ENCODE peak calls at places on chromosomes 1 and 21, in five cellular contexts. I is fibroblast of lung, S is astrocyte, Z is K562, N is mammary epithelial cell. A is an unnamed sample.

GRCh38 chr1:229664133-229664689 is 38.2 kb downstream of the URB2 start:
- DNase-seq in N (peak), Z (no peak), I (peak), S (peak), A (peak)

GRCh38 chr1:56525463-56526155 is 53.8 kb downstream of the PLPP3 start:
- DNase-seq in S (peak), I (peak), N (peak), Z (no peak), A (no peak)

GRCh38 chr1:167056529-167057296 is 33.5 kb downstream of the GPA33 start:
- DNase-seq in N (no peak), Z (no peak), S (no peak), I (no peak), A (no peak)

GRCh38 chr1:25809929-25810328 is 9.8 kb upstream of the MTFR1L start:
- DNase-seq in N (no peak), S (no peak), I (no peak), Z (no peak), A (no peak)

GRCh38 chr1:81876901-81877750 is 76.4 kb downstream of the ADGRL2 start:
- DNase-seq in N (peak), I (peak), Z (no peak), S (peak), A (no peak)

GRCh38 chr1:208917719-208918118 is 665.8 kb upstream of the CAMK1G start:
- DNase-seq in N (peak), Z (no peak), I (peak), S (no peak), A (no peak)

GRCh38 chr1:68969430-68969829 is 472.5 kb upstream of the DEPDC1 start:
- DNase-seq in I (peak), N (no peak), Z (no peak), S (peak), A (no peak)

GRCh38 chr1:17881761-17882160 is 126.6 kb downstream of the ACTL8 start:
- DNase-seq in I (no peak), S (no peak), N (no peak), Z (no peak), A (no peak)

GRCh38 chr1:108041360-108042143 is 76.6 kb upstream of the VAV3 start:
- DNase-seq in Z (no peak), S (no peak), I (peak), N (no peak), A (no peak)

GRCh38 chr1:28259935-28260802 is 851 bp downstream of the SESN2 start:
- DNase-seq in Z (peak), I (peak), N (peak), S (peak), A (no peak)

GRCh38 chr1:108704501-108704900 is 8.2 kb upstream of the FNDC7 start:
- DNase-seq in N (peak), S (peak), I (peak), Z (no peak), A (no peak)

GRCh38 chr1:213381572-213382084 is 330.6 kb downstream of the RPS6KC1 start:
- DNase-seq in S (peak), N (no peak), I (peak), Z (no peak), A (no peak)

GRCh38 chr1:2559509-2560298 is 3.5 kb downstream of the TNFRSF14 start:
- DNase-seq in Z (no peak), N (no peak), S (no peak), I (no peak), A (no peak)

GRCh38 chr1:89918127-89918793 is 76.7 kb upstream of the ZNF326 start:
- DNase-seq in I (peak), S (peak), N (peak), Z (no peak), A (no peak)

GRCh38 chr1:159172599-159173291 is 1.3 kb downstream of the CADM3 start:
- DNase-seq in I (no peak), Z (no peak), N (no peak), S (no peak), A (no peak)

GRCh38 chr1:6077506-6077905 is 31.8 kb downstream of the KCNAB2 start:
- DNase-seq in Z (no peak), I (no peak), S (no peak), N (no peak), A (no peak)

GRCh38 chr1:107963601-107964396 is 1.2 kb downstream of the VAV3 start:
- DNase-seq in S (no peak), N (peak), I (peak), Z (no peak), A (no peak)

GRCh38 chr1:17635811-17636210 is 96.3 kb downstream of the ARHGEF10L start:
- DNase-seq in S (no peak), I (no peak), Z (no peak), N (no peak), A (no peak)

GRCh38 chr1:232319106-232319505 is 310.8 kb downstream of the SIPA1L2 start:
- DNase-seq in I (no peak), N (peak), Z (no peak), S (no peak), A (no peak)

GRCh38 chr21:46122758-46123683 is 25.1 kb downstream of the COL6A2 start:
- DNase-seq in N (no peak), I (no peak), S (no peak), Z (no peak), A (no peak)

GRCh38 chr1:24415334-24415909 is at the start of gene NIPAL3:
- DNase-seq in I (peak), Z (peak), S (peak), N (peak), A (peak)

GRCh38 chr1:228849011-228849541 is 113.8 kb downstream of the RHOU start:
- DNase-seq in S (no peak), N (no peak), I (no peak), Z (no peak), A (no peak)

GRCh38 chr1:223776075-223776814 is 63.9 kb downstream of the CAPN2 start:
- DNase-seq in Z (peak), N (peak), I (peak), S (peak), A (no peak)

GRCh38 chr1:89820423-89821321 is at the start of gene LRRC8D:
- DNase-seq in Z (peak), N (peak), I (peak), S (peak), A (no peak)

GRCh38 chr1:150820710-150821521 is 12.9 kb upstream of the CTSK start:
- DNase-seq in Z (no peak), I (peak), N (peak), S (no peak), A (no peak)

GRCh38 chr21:24671901-24672300 is 935.4 kb downstream of the MRPL39 start:
- DNase-seq in S (no peak), Z (no peak), I (no peak), N (no peak), A (no peak)

GRCh38 chr21:25977068-25977611 is 193.4 kb downstream of the APP start:
- DNase-seq in I (no peak), S (no peak), N (no peak), Z (no peak), A (no peak)

GRCh38 chr1:215767761-215768160 is 200.7 kb downstream of the KCTD3 start:
- DNase-seq in N (no peak), I (no peak), S (no peak), Z (no peak), A (no peak)

GRCh38 chr1:185497177-185497576 is 180.1 kb upstream of the IVNS1ABP start:
- DNase-seq in S (no peak), I (no peak), N (no peak), Z (no peak), A (no peak)

GRCh38 chr1:19860418-19860817 is 21.8 kb upstream of the OTUD3 start:
- DNase-seq in Z (no peak), S (no peak), I (no peak), N (no peak), A (no peak)
- H3K9ac ChIP-seq in Z (no peak), S (no peak), I (no peak), N (no peak), A (no peak)

DNA sequence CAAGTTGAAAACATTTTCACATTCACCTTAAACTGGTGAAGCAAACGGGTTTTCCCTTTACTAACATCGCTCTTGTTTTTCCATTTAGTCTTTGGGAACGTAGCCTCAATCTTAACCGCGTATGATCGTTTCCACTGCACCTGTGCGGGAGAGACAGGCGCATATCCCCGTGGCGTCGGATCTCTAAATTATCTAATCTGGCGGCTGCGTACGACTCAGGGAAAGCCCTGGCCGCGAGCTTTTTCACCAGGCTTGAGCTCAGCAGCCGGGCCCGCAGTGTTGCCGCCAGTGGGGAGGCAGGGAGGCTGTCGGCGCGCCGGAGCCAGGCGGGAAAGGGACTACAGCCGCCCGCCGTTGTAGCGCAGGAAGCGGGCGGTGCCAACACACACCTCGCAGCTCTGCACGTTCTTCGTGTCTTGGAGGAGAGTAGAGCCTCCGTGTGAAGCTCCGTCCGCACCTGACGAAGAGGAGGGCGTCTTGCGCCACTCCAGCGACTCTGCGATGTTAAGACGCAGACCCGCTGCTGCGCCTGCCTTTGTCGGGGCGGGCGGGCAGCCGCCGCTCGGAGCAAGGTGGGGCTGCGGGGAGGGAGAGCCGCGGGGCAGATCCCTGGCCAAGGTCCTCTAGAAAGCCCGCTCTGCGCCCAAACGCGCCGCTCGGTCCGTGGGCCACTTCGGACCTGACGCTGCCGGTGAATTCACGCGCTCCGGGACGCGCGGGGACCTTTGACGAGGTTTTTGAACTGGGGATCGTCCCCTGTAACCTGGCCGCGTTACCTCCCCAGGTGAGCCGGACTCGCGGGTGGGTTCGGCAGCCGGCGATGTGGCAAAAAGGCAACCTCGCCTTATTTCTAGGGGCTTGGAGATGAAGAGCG is 18.5 kb upstream of the TBX15 start:
- DNase-seq in S (no peak), I (no peak), N (no peak), Z (no peak), A (no peak)
- TF ChIP-seq EZH2 in S (peak), I (peak), N (peak), Z (no peak), A (peak)

DNA sequence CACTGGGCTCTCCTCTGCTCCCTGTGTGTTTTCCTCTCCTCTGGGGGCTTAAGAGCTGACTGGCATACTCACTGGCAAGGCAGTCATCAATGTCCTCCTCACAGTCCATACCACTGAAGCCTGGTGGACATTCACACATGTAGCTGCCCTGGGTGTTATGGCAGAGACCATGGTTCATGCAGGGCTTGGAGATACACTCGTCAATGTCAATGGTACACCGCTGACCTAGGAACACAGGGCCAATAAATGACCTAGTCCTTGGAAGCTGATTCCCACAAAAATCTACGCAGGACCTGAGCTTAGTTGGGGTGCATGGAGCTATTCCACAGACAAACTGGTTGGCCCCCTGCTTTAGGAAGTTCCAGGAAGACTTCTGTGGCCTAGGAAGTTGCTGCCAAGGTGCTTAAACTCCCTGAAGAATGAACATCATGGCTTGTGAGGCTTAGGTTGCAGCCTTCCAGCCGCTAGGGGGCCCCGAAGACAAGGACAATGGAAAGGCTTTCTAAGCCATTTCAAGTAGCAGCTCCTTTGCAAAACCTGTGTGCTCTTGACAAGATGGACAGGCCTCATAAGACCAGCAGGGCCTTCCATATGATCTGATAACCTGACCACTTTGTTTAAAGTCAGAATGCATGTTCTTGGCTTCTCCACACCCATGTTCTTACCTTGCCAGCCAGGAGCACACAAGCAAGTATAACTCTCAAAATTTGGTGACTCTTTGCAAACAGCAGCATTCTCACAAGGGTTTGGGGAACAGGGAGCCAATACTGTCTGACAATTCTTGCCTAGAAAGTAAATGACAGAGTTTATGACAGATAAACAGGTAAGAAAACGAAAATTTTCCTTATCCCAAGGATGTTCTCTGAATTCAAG is 52.3 kb upstream of the ADAM30 start:
- DNase-seq in I (peak), Z (peak), N (peak), S (peak), A (peak)
- H3K9ac ChIP-seq in I (no peak), Z (no peak), N (no peak), S (peak), A (no peak)

GRCh38 chr1:245217853-245218608 is 63.2 kb downstream of the KIF26B start:
- DNase-seq in Z (no peak), N (no peak), I (peak), S (no peak), A (no peak)
- TF ChIP-seq EZH2 in Z (no peak), N (no peak), I (no peak), S (no peak), A (no peak)

DNA sequence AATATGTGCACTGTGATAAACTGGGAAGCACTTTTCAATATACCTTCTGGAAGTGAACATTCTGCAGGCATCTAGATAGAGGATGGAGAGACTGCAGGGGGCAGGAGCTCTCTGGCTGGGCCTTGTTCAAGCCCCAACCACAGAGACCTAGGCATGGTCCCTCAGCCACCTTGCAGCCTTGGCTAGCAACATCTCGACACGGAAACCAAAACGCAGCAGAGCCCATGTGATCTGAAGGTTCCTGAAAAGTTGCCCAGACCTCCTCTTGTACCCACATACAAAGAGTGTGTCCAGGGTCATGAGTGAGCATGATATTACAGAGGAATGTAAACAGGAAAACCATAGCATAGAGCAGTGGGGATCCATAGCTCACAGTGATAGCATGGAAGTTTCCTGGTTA is 33.1 kb upstream of the SAMD11 start:
- DNase-seq in N (no peak), I (no peak), Z (no peak), S (no peak), A (no peak)
- H3K9ac ChIP-seq in N (no peak), I (no peak), Z (no peak), S (no peak), A (no peak)

DNA sequence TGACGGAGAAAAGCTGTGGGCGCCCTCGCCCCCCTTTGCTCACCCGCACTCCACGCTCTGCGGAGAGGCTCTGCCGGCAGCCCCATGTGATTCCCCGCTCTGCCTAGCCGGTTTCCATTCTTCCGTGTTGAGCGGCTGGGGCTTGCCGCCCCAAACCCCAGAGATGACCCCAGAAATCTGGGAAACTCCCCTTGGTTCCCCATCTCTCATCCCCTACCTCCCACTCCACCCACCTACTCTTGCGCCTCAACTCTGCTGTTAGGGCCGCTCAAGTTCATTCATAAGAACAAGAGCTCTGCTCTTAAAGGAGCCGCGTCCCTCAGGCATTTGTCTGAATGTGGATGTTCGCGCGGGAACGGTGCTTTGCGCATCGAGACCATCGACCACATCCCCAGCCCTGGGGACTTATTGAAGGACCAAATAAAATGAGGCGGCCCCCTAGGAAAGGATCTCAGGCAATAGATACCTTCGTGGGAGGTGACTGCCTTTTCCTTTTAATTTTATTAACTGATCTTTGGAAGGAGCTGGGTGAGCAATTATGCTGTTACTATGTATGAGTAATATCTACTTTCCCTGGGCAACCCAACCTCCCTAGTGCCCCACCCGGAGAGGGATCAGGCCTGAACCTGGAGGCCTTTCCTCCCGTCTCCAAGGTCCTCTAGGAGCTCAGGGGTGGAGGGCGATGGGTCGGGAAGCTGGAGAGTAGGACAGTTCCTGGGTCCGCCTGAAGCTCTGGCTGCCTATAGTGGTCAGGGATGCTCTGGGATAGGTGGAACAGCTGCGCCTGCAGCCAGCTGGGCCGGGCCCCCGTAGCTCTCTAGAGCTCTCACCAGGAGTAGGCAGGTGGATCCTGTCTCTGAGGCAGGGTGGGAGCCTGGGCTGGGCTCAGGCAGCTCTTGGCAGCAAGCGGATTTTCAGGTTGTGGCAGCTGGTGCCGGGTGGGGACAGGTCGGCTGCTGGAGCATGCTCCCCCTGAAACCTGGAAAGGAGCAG is 898 bp downstream of the MFSD2A start:
- DNase-seq in I (peak), N (peak), S (peak), Z (no peak), A (no peak)
- TF ChIP-seq EZH2 in I (no peak), N (no peak), S (no peak), Z (no peak), A (no peak)

GRCh38 chr1:32239335-32239734 is 7.7 kb upstream of the FAM167B start:
- DNase-seq in N (no peak), Z (no peak), I (no peak), S (no peak), A (no peak)
- H3K9ac ChIP-seq in N (no peak), Z (no peak), I (no peak), S (no peak), A (no peak)